ENCODE peak calls at places on chromosomes 2 and 18, in seven cellular contexts. N is adrenal gland, X is HL-60, C is astrocyte of the cerebellum, P is uterus, H is Panc1, Q is neural progenitor cell. Z is an unnamed sample.

GRCh38 chr2:64327129-64327509 is 126.8 kb upstream of the LGALSL start:
- DNase-seq in N (no peak), X (no peak), C (no peak), P (no peak), H (no peak), Q (no peak), Z (no peak)

GRCh38 chr2:128271891-128272585 is 46.6 kb downstream of the HS6ST1 start:
- DNase-seq in N (no peak), X (no peak), C (no peak), P (no peak), H (no peak), Q (no peak), Z (peak; percentile 61)

GRCh38 chr2:207438414-207439126 is 91.2 kb upstream of the CREB1 start:
- DNase-seq in N (no peak), X (no peak), C (no peak), P (no peak), H (no peak), Q (no peak), Z (no peak)

GRCh38 chr2:179521944-179522343 is 257.3 kb upstream of the SESTD1 start:
- DNase-seq in N (no peak), X (no peak), C (no peak), P (no peak), H (no peak), Q (no peak), Z (no peak)

GRCh38 chr2:239156516-239157265 is 244.1 kb downstream of the HDAC4 start:
- DNase-seq in N (peak; percentile 4), X (no peak), C (no peak), P (peak; percentile 11), H (no peak), Q (no peak), Z (no peak)

GRCh38 chr18:76699923-76700322 is 122.4 kb upstream of the ZNF236 start:
- DNase-seq in N (no peak), X (no peak), C (no peak), P (no peak), H (no peak), Q (no peak), Z (no peak)

GRCh38 chr2:9627310-9627709 is 3.5 kb downstream of the YWHAQ start:
- DNase-seq in N (no peak), X (no peak), C (no peak), P (no peak), H (no peak), Q (no peak), Z (no peak)

GRCh38 chr18:21693322-21693721 is 11.3 kb downstream of the ABHD3 start:
- DNase-seq in N (no peak), X (no peak), C (no peak), P (no peak), H (no peak), Q (no peak), Z (no peak)

DNA sequence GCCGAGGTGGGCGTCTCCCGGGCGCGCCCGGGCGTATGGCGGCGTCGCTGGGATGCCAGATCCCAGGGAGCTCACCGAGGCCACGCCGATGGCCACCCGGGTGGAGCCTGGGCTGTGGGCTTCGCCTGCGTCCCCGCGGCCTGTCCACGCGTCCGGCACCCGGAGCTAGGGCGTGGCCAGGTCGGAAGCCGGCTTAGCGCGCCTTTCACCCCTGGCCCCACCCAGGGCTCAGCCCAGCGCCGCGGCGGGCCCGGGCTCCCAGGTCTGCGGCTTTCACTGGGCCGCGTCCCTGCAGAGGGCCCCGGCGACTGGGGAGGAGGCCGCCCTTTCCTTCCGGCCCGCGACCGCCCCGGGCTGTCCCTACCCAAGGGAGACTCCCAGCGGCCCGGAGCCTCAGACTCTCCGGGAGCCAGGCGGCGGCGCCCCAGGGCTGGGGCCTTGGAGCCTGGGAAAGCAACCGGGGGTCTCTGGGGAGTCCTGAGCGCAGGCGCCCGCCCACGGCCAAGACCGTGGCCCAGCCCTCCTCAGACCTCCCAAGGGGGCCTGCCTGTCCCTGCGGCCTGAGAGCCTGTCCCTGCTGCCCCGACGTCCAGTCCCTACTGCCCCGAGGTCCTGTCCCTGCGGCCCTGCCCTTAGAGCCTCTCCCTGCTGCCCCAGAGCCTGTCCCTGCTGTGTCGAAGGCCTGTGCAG is 36.3 kb upstream of the ITM2C start:
- DNase-seq in N (no peak), X (no peak), C (no peak), P (no peak), H (no peak), Q (no peak), Z (no peak)
- H3K4me3 ChIP-seq in N (no peak overlapping the region), X (peak overlapping the region; percentile 24), C (peak overlapping the region; percentile 25), P (no peak overlapping the region), H (no peak overlapping the region), Q (no peak overlapping the region), Z (peak overlapping the region; percentile 14)

DNA sequence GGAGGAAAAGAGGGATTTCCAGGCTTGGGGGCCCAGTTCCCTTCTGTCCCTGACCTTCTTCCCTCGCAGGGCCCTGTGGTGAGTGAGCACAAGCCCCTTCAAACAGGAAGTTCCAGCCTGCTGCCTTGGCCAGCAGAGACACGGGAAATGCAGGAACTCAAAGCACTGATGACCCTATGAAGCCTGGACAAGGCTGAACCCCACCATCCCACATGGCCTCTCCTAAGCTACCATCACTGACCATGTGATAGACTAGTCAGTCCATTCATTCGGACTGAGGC is 196.4 kb downstream of the TNS1 start:
- DNase-seq in N (no peak), X (no peak), C (no peak), P (no peak), H (no peak), Q (no peak), Z (no peak)
- TF ChIP-seq CTCF in N (no peak), X (no peak), C (no peak), P (no peak), H (no peak), Q (no peak), Z (no peak)

DNA sequence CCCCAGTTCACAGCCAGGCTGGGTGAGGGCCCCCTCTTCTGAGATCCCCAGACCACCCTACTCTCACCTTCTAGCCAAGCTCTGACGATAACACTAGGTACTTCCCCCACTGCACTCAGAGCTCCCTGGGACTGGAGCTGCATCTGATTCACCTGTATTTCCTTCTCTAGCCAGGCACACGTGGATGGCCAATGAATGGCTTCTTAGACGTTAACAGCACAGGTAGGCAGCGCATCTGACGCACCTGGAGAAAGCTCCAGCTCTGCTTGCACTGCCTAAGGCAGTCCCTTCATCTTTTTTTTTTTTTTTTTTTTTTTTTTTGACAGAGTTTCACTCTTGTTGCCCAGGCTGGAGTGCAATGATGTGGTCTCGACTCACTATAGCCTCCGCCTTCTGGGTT is 48.1 kb downstream of the GALNT14 start:
- DNase-seq in N (no peak), X (no peak), C (no peak), P (no peak), H (no peak), Q (no peak), Z (no peak)
- H3K4me3 ChIP-seq in N (no peak overlapping the region), X (no peak overlapping the region), C (no peak overlapping the region), P (no peak overlapping the region), H (no peak overlapping the region), Q (no peak overlapping the region), Z (no peak overlapping the region)

DNA sequence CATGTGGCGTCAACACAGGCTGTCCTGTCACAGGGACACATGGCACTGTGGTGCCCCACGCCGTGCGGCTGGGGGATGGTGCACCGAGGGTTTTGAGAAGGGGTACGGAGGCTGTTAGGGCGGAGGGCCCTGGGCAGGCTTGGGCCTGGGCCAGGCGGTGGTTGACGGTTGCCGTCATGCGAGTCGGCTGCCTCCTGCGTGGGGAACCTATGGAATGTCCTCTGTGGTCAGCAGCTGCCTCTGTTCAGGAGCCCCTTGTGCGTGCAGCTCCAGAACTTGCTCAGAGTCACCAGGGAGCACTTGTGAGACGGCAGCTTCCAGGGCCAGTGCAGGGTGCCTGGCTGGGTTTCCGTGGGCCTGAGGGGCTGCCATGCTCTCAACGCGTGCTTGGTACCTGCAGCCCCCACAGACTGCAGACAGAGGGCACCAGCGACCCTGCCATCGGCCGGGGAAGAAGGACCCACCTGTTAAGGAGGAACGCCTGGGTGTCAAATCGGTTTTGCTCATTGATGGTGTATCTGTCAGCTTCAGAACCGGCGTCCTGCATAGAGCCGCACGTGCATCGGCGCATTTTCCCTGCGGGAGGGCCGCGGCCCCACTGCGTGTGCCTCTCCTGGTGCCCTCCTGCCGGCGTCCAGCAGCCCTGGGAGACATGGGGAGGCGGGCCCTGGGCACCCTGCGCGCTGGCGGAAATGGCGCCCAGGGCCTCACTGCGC is 10.0 kb upstream of the D2HGDH start:
- DNase-seq in N (no peak), X (no peak), C (no peak), P (no peak), H (no peak), Q (no peak), Z (no peak)
- TF ChIP-seq CTCF in N (no peak), X (no peak), C (peak; percentile 27), P (no peak), H (peak; percentile 29), Q (peak; percentile 48), Z (no peak)

GRCh38 chr18:49055787-49056186 is 105.0 kb upstream of the SMAD7 start:
- DNase-seq in N (peak; percentile 41), X (peak; percentile 74), C (no peak), P (peak; percentile 41), H (no peak), Q (no peak), Z (no peak)
- H3K4me3 ChIP-seq in N (no peak overlapping the region), X (no peak overlapping the region), C (no peak overlapping the region), P (no peak overlapping the region), H (no peak overlapping the region), Q (no peak overlapping the region), Z (no peak overlapping the region)

GRCh38 chr18:2969695-2970094 is 43.2 kb downstream of the LPIN2 start:
- DNase-seq in N (no peak), X (no peak), C (no peak), P (no peak), H (no peak), Q (no peak), Z (no peak)

GRCh38 chr18:2968559-2968958 is 44.4 kb downstream of the LPIN2 start:
- DNase-seq in N (no peak), X (no peak), C (no peak), P (no peak), H (no peak), Q (no peak), Z (no peak)

GRCh38 chr18:2965797-2966196 is 47.1 kb downstream of the LPIN2 start:
- DNase-seq in N (no peak), X (no peak), C (no peak), P (no peak), H (no peak), Q (no peak), Z (no peak)

GRCh38 chr18:2967820-2968219 is 45.1 kb downstream of the LPIN2 start:
- DNase-seq in N (no peak), X (no peak), C (no peak), P (no peak), H (no peak), Q (no peak), Z (peak; percentile 25)

DNA sequence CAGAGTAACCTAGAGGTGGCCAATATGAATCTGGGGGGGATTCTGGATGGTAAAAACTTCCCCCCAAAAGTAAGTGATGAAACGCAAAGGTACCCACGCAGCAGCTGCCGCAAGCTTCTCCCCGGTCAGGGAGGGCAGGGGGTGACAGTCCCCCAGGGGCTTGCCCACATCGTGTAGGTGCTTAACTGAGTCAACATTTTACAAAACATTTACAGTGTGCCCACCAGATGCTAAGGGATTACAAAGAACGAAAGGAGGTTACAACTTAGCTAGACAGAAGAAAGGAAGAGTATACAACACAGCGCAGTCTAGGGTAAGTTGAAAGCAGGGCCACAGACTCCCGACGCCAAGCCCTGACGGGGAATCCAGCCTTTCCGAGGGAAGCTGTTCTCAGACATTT is 45.6 kb downstream of the LPIN2 start:
- DNase-seq in N (no peak), X (no peak), C (no peak), P (no peak), H (no peak), Q (no peak), Z (no peak)
- TF ChIP-seq CTCF in N (no peak), X (no peak), C (no peak), P (no peak), H (no peak), Q (no peak), Z (no peak)